ENCODE peak calls at places on chromosomes 1 and 21, in six cellular contexts. M is mucosa of gallbladder; G is left cardiac atrium; P is ELR; J is stomach; N is activated effector memory CD4-positive, alpha-beta T cell treated with anti-CD3 and anti-CD28 coated beads, Interleukin-2, amount 50 U/mL, for 16 hours. K is an unnamed sample.
A peak's percentile ranks its signal among the peaks of the same experiment; 100 is the strongest.

GRCh38 chr21:42496839-42497202 is 797 bp upstream of the RSPH1 start:
- DNase-seq in M (no peak), G (peak; percentile 29), P (no peak), J (no peak), N (no peak), K (no peak)

GRCh38 chr1:55490556-55490955 is 275.4 kb upstream of the USP24 start:
- DNase-seq in M (no peak), G (no peak), P (peak; percentile 75), J (no peak), N (no peak), K (no peak)

GRCh38 chr1:103129255-103129654 is 20.9 kb upstream of the COL11A1 start:
- DNase-seq in M (no peak), G (no peak), P (peak; percentile 84), J (no peak), N (no peak), K (no peak)

GRCh38 chr1:183180213-183180612 is 5.9 kb upstream of the LAMC2 start:
- DNase-seq in M (peak; percentile 57), G (peak; percentile 74), P (peak; percentile 40), J (peak; percentile 33), N (no peak), K (no peak)

GRCh38 chr1:226447932-226448670 is 40.2 kb upstream of the PARP1 start:
- DNase-seq in M (no peak), G (no peak), P (peak; percentile 51), J (no peak), N (no peak), K (no peak)

GRCh38 chr1:204304067-204304466 is 55.7 kb downstream of the PLEKHA6 start:
- DNase-seq in M (no peak), G (no peak), P (peak; percentile 54), J (no peak), N (no peak), K (no peak)

GRCh38 chr1:225712391-225712790 is 59.5 kb upstream of the ENAH start:
- DNase-seq in M (no peak), G (no peak), P (no peak), J (no peak), N (no peak), K (no peak)

GRCh38 chr1:2031546-2032540 is 12.7 kb downstream of the GABRD start:
- DNase-seq in M (no peak), G (no peak), P (no peak), J (no peak), N (no peak), K (no peak)

GRCh38 chr21:41965045-41965444 is 11.2 kb upstream of the C2CD2 start:
- DNase-seq in M (no peak), G (no peak), P (no peak), J (no peak), N (peak; percentile 21), K (no peak)

GRCh38 chr1:198462365-198463025 is 78.0 kb downstream of the ATP6V1G3 start:
- DNase-seq in M (no peak), G (no peak), P (peak; percentile 85), J (no peak), N (no peak), K (no peak)

GRCh38 chr21:26079376-26079775 is 91.2 kb downstream of the APP start:
- DNase-seq in M (no peak), G (no peak), P (peak; percentile 65), J (no peak), N (no peak), K (no peak)

GRCh38 chr1:183953031-183953430 is 84.5 kb downstream of the COLGALT2 start:
- DNase-seq in M (no peak), G (no peak), P (no peak), J (no peak), N (no peak), K (no peak)

GRCh38 chr1:170790651-170791071 is 126.7 kb downstream of the PRRX1 start:
- DNase-seq in M (no peak), G (no peak), P (no peak), J (no peak), N (no peak), K (no peak)

GRCh38 chr1:42336978-42337377 is 1.9 kb upstream of the FOXJ3 start:
- DNase-seq in M (no peak), G (no peak), P (no peak), J (no peak), N (no peak), K (no peak)

GRCh38 chr1:16262067-16262466 is 25.1 kb upstream of the CPLANE2 start:
- DNase-seq in M (no peak), G (no peak), P (no peak), J (no peak), N (no peak), K (no peak)

GRCh38 chr1:58898739-58899580 is 115.1 kb upstream of the JUN start:
- DNase-seq in M (peak; percentile 51), G (peak; percentile 63), P (no peak), J (no peak), N (no peak), K (no peak)

GRCh38 chr1:16145030-16145987 is 10.6 kb downstream of the EPHA2 start:
- DNase-seq in M (peak; percentile 89), G (peak; percentile 90), P (peak; percentile 97), J (peak; percentile 94), N (no peak), K (peak; percentile 94)

GRCh38 chr1:182061597-182061996 is at the start of gene ZNF648:
- DNase-seq in M (no peak), G (no peak), P (no peak), J (no peak), N (no peak), K (no peak)

GRCh38 chr1:193569696-193570269 is 383.4 kb upstream of the B3GALT2 start:
- DNase-seq in M (no peak), G (no peak), P (peak; percentile 63), J (no peak), N (no peak), K (no peak)

GRCh38 chr1:161840363-161840762 is 74.2 kb downstream of the ATF6 start:
- DNase-seq in M (no peak), G (no peak), P (no peak), J (no peak), N (no peak), K (no peak)

GRCh38 chr1:86151427-86151826 is 5.1 kb downstream of the COL24A1 start:
- DNase-seq in M (no peak), G (no peak), P (peak; percentile 84), J (no peak), N (no peak), K (no peak)

GRCh38 chr21:31181089-31181757 is 142.9 kb upstream of the KRTAP19-8 start:
- DNase-seq in M (no peak), G (no peak), P (no peak), J (no peak), N (peak; percentile 75), K (no peak)

GRCh38 chr1:225448146-225448805 is 20.4 kb upstream of the LBR start:
- DNase-seq in M (no peak), G (no peak), P (no peak), J (no peak), N (peak; percentile 31), K (no peak)

GRCh38 chr1:208513799-208514198 is 269.6 kb upstream of the PLXNA2 start:
- DNase-seq in M (no peak), G (no peak), P (no peak), J (no peak), N (no peak), K (no peak)

GRCh38 chr1:59151387-59151761 is 145.5 kb upstream of the FGGY start:
- DNase-seq in M (no peak), G (no peak), P (no peak), J (no peak), N (no peak), K (no peak)

GRCh38 chr1:45282346-45282745 is 44.3 kb upstream of the HPDL start:
- DNase-seq in M (no peak), G (no peak), P (no peak), J (no peak), N (no peak), K (no peak)

GRCh38 chr1:112061056-112061455 is 71.6 kb upstream of the KCND3 start:
- DNase-seq in M (no peak), G (no peak), P (no peak), J (no peak), N (no peak), K (no peak)

GRCh38 chr1:201470581-201470980 is 1.6 kb upstream of the PHLDA3 start:
- DNase-seq in M (no peak), G (no peak), P (no peak), J (no peak), N (no peak), K (no peak)

GRCh38 chr1:92876351-92876750 is 44.5 kb downstream of the RPL5 start:
- DNase-seq in M (no peak), G (no peak), P (no peak), J (no peak), N (no peak), K (no peak)

GRCh38 chr1:53381790-53382401 is 54.0 kb upstream of the LRP8 start:
- DNase-seq in M (no peak), G (no peak), P (peak; percentile 88), J (no peak), N (no peak), K (no peak)

GRCh38 chr1:231337043-231337471 is 595 bp downstream of the EXOC8 start:
- DNase-seq in M (no peak), G (no peak), P (no peak), J (no peak), N (no peak), K (no peak)

GRCh38 chr1:20216574-20216973 is 30.3 kb upstream of the PLA2G2C start:
- DNase-seq in M (no peak), G (no peak), P (peak; percentile 39), J (no peak), N (no peak), K (no peak)

K was measured in pancreas.